ENCODE peak calls at places on chromosome X, in five cellular contexts. J, Y, R, F and N are unnamed samples.

GRCh38 chrX:113548308-113549015 is 707.8 kb upstream of the AMOT start:
- DNase-seq in J (no peak), Y (no peak), R (no peak), F (no peak), N (no peak)

GRCh38 chrX:71440401-71440800 is 74.2 kb downstream of the TAF1 start:
- DNase-seq in J (no peak), Y (no peak), R (no peak), F (no peak), N (no peak)

GRCh38 chrX:122113376-122113775 is 1066.0 kb downstream of the GLUD2 start:
- DNase-seq in J (no peak), Y (no peak), R (no peak), F (no peak), N (no peak)

GRCh38 chrX:97389761-97390192 is 506.1 kb downstream of the RPA4 start:
- DNase-seq in J (no peak), Y (no peak), R (no peak), F (no peak), N (no peak)

GRCh38 chrX:22889824-22890223 is 109.9 kb upstream of the DDX53 start:
- DNase-seq in J (no peak), Y (no peak), R (no peak), F (no peak), N (no peak)

GRCh38 chrX:122244080-122244479 is 940.0 kb upstream of the GRIA3 start:
- DNase-seq in J (no peak), Y (no peak), R (no peak), F (no peak), N (no peak)

GRCh38 chrX:47831788-47832187 is 4.9 kb upstream of the ZNF81 start:
- DNase-seq in J (no peak), Y (peak; percentile 73), R (peak; percentile 23), F (peak; percentile 23), N (no peak)

GRCh38 chrX:53583571-53583970 is 102.9 kb downstream of the HUWE1 start:
- DNase-seq in J (no peak), Y (no peak), R (no peak), F (no peak), N (no peak)

GRCh38 chrX:152601848-152602616 is 35.7 kb upstream of the GABRQ start:
- DNase-seq in J (no peak), Y (no peak), R (no peak), F (no peak), N (no peak)

GRCh38 chrX:19457662-19458061 is 57.6 kb downstream of the MAP3K15 start:
- DNase-seq in J (no peak), Y (no peak), R (no peak), F (no peak), N (no peak)

GRCh38 chrX:21678059-21678458 is 19.9 kb upstream of the KLHL34 start:
- DNase-seq in J (no peak), Y (no peak), R (no peak), F (no peak), N (no peak)

GRCh38 chrX:140766024-140766611 is 56.6 kb downstream of the LINC00632 start:
- DNase-seq in J (peak; percentile 10), Y (peak; percentile 54), R (no peak), F (peak; percentile 5), N (peak; percentile 39)

GRCh38 chrX:64975491-64975890 is 759 bp downstream of the ZC4H2 start:
- DNase-seq in J (no peak), Y (peak; percentile 10), R (no peak), F (no peak), N (peak; percentile 4)